ENCODE peak calls at places on chromosomes 6 and 20, in four cellular contexts. M is PC-3, H is lower lobe of right lung, R is transverse colon. N is an unnamed sample. For H3K27me3 and H3K4me1, the result is how much of the 10 kb centered on the place peaks cover.

GRCh38 chr20:23159256-23159922 is 73.3 kb upstream of the CD93 start:
- DNase-seq in M (no peak), H (no peak), R (no peak), N (no peak)

GRCh38 chr20:32538526-32538918 is 46.6 kb downstream of the NOL4L start:
- DNase-seq in M (no peak), H (no peak), R (no peak), N (no peak)

GRCh38 chr20:18705906-18706305 is 107.7 kb upstream of the SCP2D1 start:
- DNase-seq in M (no peak), H (no peak), R (no peak), N (no peak)

GRCh38 chr6:21441386-21441785 is 152.2 kb upstream of the SOX4 start:
- DNase-seq in M (no peak), H (no peak), R (no peak), N (no peak)

GRCh38 chr6:143806282-143807102 is 36.6 kb upstream of the LTV1 start:
- DNase-seq in M (peak), H (peak), R (no peak), N (peak)

GRCh38 chr20:53579581-53580375 is 13.9 kb downstream of the ZNF217 start:
- DNase-seq in M (peak), H (peak), R (peak), N (no peak)

GRCh38 chr20:22616551-22616950 is 32.2 kb upstream of the FOXA2 start:
- DNase-seq in M (no peak), H (no peak), R (no peak), N (no peak)

GRCh38 chr20:36541227-36542018 is at the start of gene MYL9:
- DNase-seq in M (peak), H (peak), R (peak), N (peak)

GRCh38 chr6:51322505-51322904 is 503.8 kb downstream of the TFAP2B start:
- DNase-seq in M (peak), H (no peak), R (no peak), N (no peak)

GRCh38 chr20:13105864-13106457 is 97.2 kb downstream of the SPTLC3 start:
- DNase-seq in M (peak), H (no peak), R (no peak), N (peak)

GRCh38 chr6:6966569-6966968 is 141.2 kb upstream of the RREB1 start:
- DNase-seq in M (no peak), H (no peak), R (no peak), N (no peak)

GRCh38 chr20:61951695-61952533 is 113.8 kb downstream of the TAF4 start:
- DNase-seq in M (no peak), H (peak), R (no peak), N (peak)

GRCh38 chr20:36574278-36575065 is 1.1 kb downstream of the TGIF2 start:
- DNase-seq in M (peak), H (peak), R (peak), N (peak)

GRCh38 chr6:18507561-18507960 is 120.4 kb downstream of the RNF144B start:
- DNase-seq in M (no peak), H (no peak), R (no peak), N (peak)

GRCh38 chr20:48921883-48922867 is 664 bp downstream of the ARFGEF2 start:
- DNase-seq in M (peak), H (peak), R (peak), N (peak)

GRCh38 chr6:122726649-122727048 is 52.9 kb upstream of the FABP7 start:
- DNase-seq in M (peak), H (no peak), R (no peak), N (no peak)

GRCh38 chr6:28171271-28171670 is 29.6 kb downstream of the ZKSCAN8 start:
- DNase-seq in M (no peak), H (no peak), R (no peak), N (no peak)

GRCh38 chr6:54026652-54027400 is 84.4 kb upstream of the MLIP start:
- DNase-seq in M (no peak), H (no peak), R (no peak), N (no peak)

GRCh38 chr20:17500826-17501225 is 30.4 kb downstream of the BFSP1 start:
- DNase-seq in M (no peak), H (no peak), R (no peak), N (no peak)

GRCh38 chr20:23335521-23335920 is 15.1 kb upstream of the NXT1 start:
- DNase-seq in M (no peak), H (no peak), R (no peak), N (no peak)

GRCh38 chr6:116949964-116950363 is 72.9 kb downstream of the RFX6 start:
- DNase-seq in M (no peak), H (no peak), R (no peak), N (no peak)

GRCh38 chr6:145036848-145037567 is 698.3 kb downstream of the EPM2A start:
- DNase-seq in M (no peak), H (no peak), R (no peak), N (peak)

GRCh38 chr20:39190666-39191570 is 228.8 kb downstream of the DHX35 start:
- DNase-seq in M (peak), H (no peak), R (no peak), N (peak)

GRCh38 chr6:11270030-11271027 is 37.9 kb upstream of the NEDD9 start:
- DNase-seq in M (no peak), H (no peak), R (peak), N (no peak)

GRCh38 chr6:2952557-2953095 is 18.7 kb downstream of the SERPINB6 start:
- DNase-seq in M (peak), H (peak), R (peak), N (peak)

GRCh38 chr6:75204222-75204958 is 1.5 kb downstream of the COL12A1 start:
- DNase-seq in M (peak), H (peak), R (peak), N (peak)

GRCh38 chr6:30470968-30471367 is 18.3 kb upstream of the HLA-E start:
- DNase-seq in M (no peak), H (no peak), R (no peak), N (no peak)

GRCh38 chr20:10902836-10903410 is 229.1 kb upstream of the JAG1 start:
- DNase-seq in M (no peak), H (no peak), R (no peak), N (no peak)

GRCh38 chr6:105539879-105540278 is 137.0 kb upstream of the PREP start:
- DNase-seq in M (no peak), H (no peak), R (no peak), N (no peak)

GRCh38 chr20:19981091-19981490 is 36.1 kb upstream of the NAA20 start:
- DNase-seq in M (peak), H (no peak), R (no peak), N (no peak)

GRCh38 chr6:17640477-17640917 is 40.4 kb downstream of the FAM8A1 start:
- DNase-seq in M (no peak), H (no peak), R (no peak), N (no peak)

GRCh38 chr20:58002901-58003300 is 225.6 kb downstream of the ANKRD60 start:
- DNase-seq in M (no peak), H (no peak), R (no peak), N (no peak)

GRCh38 chr20:17797163-17797562 is 97.4 kb downstream of the BANF2 start:
- DNase-seq in M (peak), H (no peak), R (no peak), N (no peak)

DNA sequence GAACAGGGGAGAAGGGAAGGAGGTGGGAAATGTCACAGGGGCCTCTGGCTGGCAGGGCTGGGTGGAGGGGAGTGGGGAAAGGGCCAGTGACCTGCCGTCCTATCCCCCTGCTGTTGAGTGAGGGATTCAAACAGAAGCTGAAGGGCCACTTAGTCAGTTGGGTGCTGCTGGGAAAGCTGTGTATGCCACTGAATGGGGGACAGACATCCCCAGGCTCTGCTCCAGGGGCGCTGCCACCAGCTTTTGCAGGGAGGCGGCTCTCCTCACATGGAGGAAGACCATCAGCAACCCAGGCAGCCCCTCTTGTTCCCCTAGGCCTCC is 50.0 kb downstream of the MDGA1 start:
- DNase-seq in M (no peak), H (no peak), R (no peak), N (peak)
- H3K27me3 ChIP-seq in M (under half), H (under half), R (under half), N (under half)

GRCh38 chr6:35237466-35237865 is 22.1 kb upstream of the ZNF76 start:
- DNase-seq in M (no peak), H (no peak), R (no peak), N (no peak)
- H3K4me1 ChIP-seq in M (under half), H (under half), R (under half), N (under half)

DNA sequence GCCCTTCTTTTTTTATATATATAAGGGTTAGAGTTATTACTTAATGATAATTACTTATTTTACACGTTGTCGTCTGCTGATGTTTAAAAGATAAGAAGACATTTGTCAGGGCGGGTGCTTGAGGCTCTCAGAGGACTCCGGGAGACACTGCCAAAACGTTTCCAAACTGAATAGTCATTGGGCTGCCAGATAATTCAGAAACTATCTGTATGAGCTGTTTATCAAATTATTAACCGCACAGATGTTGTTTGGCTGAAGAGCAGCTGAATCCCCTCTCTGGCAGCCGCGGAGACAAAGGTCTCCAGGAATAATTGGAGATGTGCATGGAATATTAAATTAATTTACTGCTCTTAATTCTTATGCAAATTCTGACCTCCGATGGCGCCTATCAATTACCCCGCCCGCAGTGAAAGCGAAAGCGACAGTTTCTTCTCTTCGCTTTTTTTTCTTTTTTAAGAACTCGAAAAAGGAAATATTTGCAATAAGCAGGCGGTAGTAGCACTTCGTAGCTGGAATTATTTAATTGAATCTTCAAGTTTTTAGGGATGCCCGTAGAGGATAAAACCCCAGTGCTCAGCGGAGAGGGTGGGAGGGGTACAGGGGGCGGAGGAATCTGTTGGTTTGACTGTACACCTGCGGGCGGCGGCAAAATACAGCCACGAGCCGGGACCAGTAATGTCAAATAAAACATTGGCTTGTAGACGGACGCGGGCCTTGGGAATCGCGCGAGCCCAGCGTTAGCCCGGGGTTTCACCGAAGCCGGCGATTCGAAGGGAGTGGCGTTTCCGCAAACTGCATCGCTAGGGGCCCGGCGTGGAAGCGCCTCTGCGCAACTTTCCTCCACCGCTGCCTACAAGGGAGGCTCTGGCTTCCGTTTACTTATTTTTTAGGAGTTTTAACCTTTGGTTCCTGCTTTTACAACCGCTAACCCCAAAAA is 6.2 kb downstream of the LINC00237 start:
- DNase-seq in M (no peak), H (peak), R (peak), N (peak)
- H3K27me3 ChIP-seq in M (under half), H (half or more), R (half or more), N (half or more)

GRCh38 chr6:34332255-34333198 is 59.9 kb downstream of the NUDT3 start:
- DNase-seq in M (no peak), H (no peak), R (no peak), N (no peak)

GRCh38 chr6:34331361-34332050 is 61.0 kb downstream of the NUDT3 start:
- DNase-seq in M (no peak), H (no peak), R (no peak), N (no peak)

GRCh38 chr6:34338377-34338776 is 54.1 kb downstream of the NUDT3 start:
- DNase-seq in M (no peak), H (no peak), R (no peak), N (no peak)

GRCh38 chr6:34333858-34334257 is 58.6 kb downstream of the NUDT3 start:
- DNase-seq in M (no peak), H (no peak), R (no peak), N (no peak)

DNA sequence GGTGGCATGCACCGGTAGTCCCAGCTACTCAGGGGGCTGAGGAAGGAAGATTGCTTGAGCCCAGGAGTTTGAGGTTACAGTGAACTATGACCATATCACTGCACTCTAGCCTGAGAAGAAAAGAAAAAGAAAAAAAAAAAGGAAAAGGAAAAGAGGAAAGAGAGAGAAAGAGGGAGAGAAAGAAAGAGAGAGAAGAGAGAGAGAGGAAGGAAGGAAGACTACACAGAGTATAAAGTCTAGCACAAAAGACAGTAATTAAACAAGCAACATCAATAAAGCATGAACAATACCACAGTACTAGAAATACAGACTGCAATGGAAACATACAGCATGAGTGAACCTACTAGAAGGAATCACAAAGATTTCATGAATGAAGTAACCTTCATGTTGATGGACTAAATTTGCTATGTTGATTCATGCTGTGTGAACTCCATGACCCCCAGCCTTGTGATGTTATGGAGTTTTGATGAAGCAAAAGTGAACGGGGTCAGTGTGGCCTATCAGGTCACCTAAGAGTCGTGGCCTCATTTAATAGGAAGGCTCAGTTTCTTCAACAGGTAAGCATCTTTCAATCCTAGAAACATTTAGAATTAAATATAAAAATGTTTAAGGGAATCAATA is 57.6 kb downstream of the NUDT3 start:
- DNase-seq in M (no peak), H (no peak), R (no peak), N (no peak)
- H3K4me1 ChIP-seq in M (under half), H (under half), R (under half), N (under half)

GRCh38 chr20:5550738-5551529 is 199.3 kb upstream of the SHLD1 start:
- DNase-seq in M (no peak), H (no peak), R (no peak), N (peak)
- H3K27me3 ChIP-seq in M (under half), H (under half), R (under half), N (under half)

GRCh38 chr6:13661647-13662046 is 46.5 kb downstream of the NOL7 start:
- DNase-seq in M (no peak), H (no peak), R (no peak), N (no peak)
- H3K4me1 ChIP-seq in M (under half), H (under half), R (under half), N (under half)